ENCODE peak calls at places on chromosome 17, in seven cellular contexts. J, N, C, W, I, V and G are unnamed samples.

GRCh38 chr17:63855185-63855584 is 12.7 kb upstream of the SMARCD2 start:
- DNase-seq in V (no peak), W (peak), C (no peak), N (no peak), I (no peak), J (no peak), G (no peak)

GRCh38 chr17:60964160-60964559 is 286.5 kb downstream of the BCAS3 start:
- DNase-seq in I (no peak), V (no peak), C (no peak), J (no peak), N (no peak), W (no peak), G (no peak)

GRCh38 chr17:50909765-50910661 is 43.9 kb upstream of the TOB1 start:
- DNase-seq in N (no peak), W (no peak), V (no peak), C (peak), J (no peak), I (no peak), G (no peak)

GRCh38 chr17:12358477-12358876 is 307.2 kb upstream of the MYOCD start:
- DNase-seq in J (no peak), I (no peak), C (no peak), N (no peak), V (peak), W (no peak), G (no peak)

GRCh38 chr17:28466521-28467048 is 6.9 kb upstream of the SLC13A2 start:
- DNase-seq in W (no peak), J (no peak), C (no peak), I (no peak), V (no peak), N (no peak), G (no peak)

GRCh38 chr17:41415411-41415810 is 9.0 kb downstream of the KRT37 start:
- DNase-seq in N (no peak), J (no peak), V (no peak), W (no peak), I (no peak), C (no peak), G (no peak)

GRCh38 chr17:28392491-28392890 is 13.5 kb downstream of the SLC46A1 start:
- DNase-seq in N (no peak), I (no peak), J (no peak), C (no peak), W (peak), V (no peak), G (no peak)

GRCh38 chr17:79832211-79833109 is 6.8 kb downstream of the CBX4 start:
- DNase-seq in I (no peak), V (no peak), C (no peak), N (no peak), W (no peak), J (no peak), G (no peak)

GRCh38 chr17:18959845-18960240 is 7.9 kb downstream of the SLC5A10 start:
- DNase-seq in I (no peak), W (no peak), J (no peak), N (no peak), V (no peak), C (no peak), G (no peak)

GRCh38 chr17:27322690-27323508 is 29.0 kb downstream of the WSB1 start:
- DNase-seq in N (no peak), J (no peak), I (no peak), C (no peak), W (no peak), V (no peak), G (no peak)

GRCh38 chr17:15952916-15953865 is 8.3 kb downstream of the ADORA2B start:
- DNase-seq in I (no peak), V (no peak), N (no peak), W (peak), C (no peak), J (no peak), G (no peak)

GRCh38 chr17:64223283-64223682 is 39.8 kb downstream of the TEX2 start:
- DNase-seq in N (no peak), C (no peak), I (no peak), V (no peak), W (no peak), J (no peak), G (no peak)

GRCh38 chr17:73340093-73340596 is 28.3 kb upstream of the CDC42EP4 start:
- DNase-seq in W (no peak), C (peak), I (peak), N (no peak), V (peak), J (no peak), G (no peak)

GRCh38 chr17:7862692-7863437 is 5.1 kb downstream of the CYB5D1 start:
- DNase-seq in I (peak), V (peak), J (no peak), N (no peak), C (no peak), W (no peak), G (peak)